ENCODE peak calls at places on chromosome 22, in ten cellular contexts. T, P, X, G, N, H, R, I, Y and C are unnamed samples.

GRCh38 chr22:26589367-26589844 is 526 bp downstream of the TPST2 start:
- DNase-seq in P (no peak), Y (no peak), N (no peak), T (peak; percentile 47), R (peak; percentile 25), X (no peak), H (no peak), I (no peak), G (no peak), C (no peak)

GRCh38 chr22:37483594-37484114 is 2.5 kb downstream of the MFNG start:
- DNase-seq in N (no peak), X (no peak), H (peak; percentile 69), R (no peak), P (no peak), G (no peak), Y (no peak), T (no peak), I (no peak), C (peak; percentile 10)

GRCh38 chr22:41780714-41781507 is 19.6 kb upstream of the CCDC134 start:
- DNase-seq in N (no peak), R (peak; percentile 58), I (no peak), X (no peak), P (peak; percentile 83), Y (peak; percentile 72), H (no peak), T (no peak), G (no peak), C (no peak)

GRCh38 chr22:40911772-40912171 is 39.4 kb upstream of the RBX1 start:
- DNase-seq in G (no peak), N (no peak), R (no peak), X (no peak), P (peak; percentile 8), T (no peak), Y (no peak), I (no peak), H (no peak), C (no peak)

GRCh38 chr22:49677495-49677889 is 150.2 kb downstream of the BRD1 start:
- DNase-seq in I (no peak), G (no peak), H (no peak), X (no peak), Y (no peak), T (no peak), R (no peak), N (no peak), P (no peak), C (no peak)

GRCh38 chr22:36946436-36947158 is 33.2 kb downstream of the CSF2RB start:
- DNase-seq in X (no peak), R (no peak), T (peak; percentile 15), H (no peak), P (peak; percentile 17), Y (no peak), N (no peak), G (no peak), I (no peak), C (no peak)

GRCh38 chr22:50627452-50627913 is 469 bp downstream of the ARSA start:
- DNase-seq in T (peak; percentile 43), R (no peak), X (no peak), I (no peak), Y (no peak), H (peak; percentile 29), N (no peak), P (no peak), G (no peak), C (no peak)

GRCh38 chr22:46047841-46048595 is 71.1 kb upstream of the WNT7B start:
- DNase-seq in R (no peak), H (no peak), G (no peak), P (no peak), T (no peak), Y (no peak), I (no peak), X (no peak), N (peak; percentile 32), C (no peak)

GRCh38 chr22:44182591-44183588 is 2.2 kb downstream of the PARVG start:
- DNase-seq in P (no peak), R (no peak), N (peak; percentile 45), I (no peak), H (no peak), T (no peak), G (no peak), Y (no peak), X (no peak), C (no peak)

GRCh38 chr22:20131593-20131855 is at the start of gene ZDHHC8:
- DNase-seq in G (no peak), P (no peak), X (no peak), I (no peak), N (peak; percentile 51), T (no peak), Y (no peak), R (peak; percentile 27), H (no peak), C (no peak)

GRCh38 chr22:50542416-50542927 is 3.2 kb upstream of the KLHDC7B start:
- DNase-seq in N (no peak), Y (no peak), R (no peak), P (no peak), T (no peak), H (peak; percentile 25), G (no peak), X (no peak), I (no peak), C (no peak)

GRCh38 chr22:45179276-45180049 is 15.7 kb downstream of the NUP50 start:
- DNase-seq in G (no peak), R (no peak), X (no peak), T (no peak), H (no peak), Y (no peak), P (no peak), N (no peak), I (no peak), C (no peak)

GRCh38 chr22:37098976-37099577 is 10.4 kb downstream of the TMPRSS6 start:
- DNase-seq in N (no peak), I (no peak), Y (no peak), G (no peak), T (no peak), H (no peak), P (no peak), R (no peak), X (no peak), C (no peak)

GRCh38 chr22:22400099-22400498 is 108.4 kb downstream of the ZNF280B start:
- DNase-seq in R (no peak), Y (no peak), P (no peak), H (no peak), G (no peak), T (no peak), X (no peak), I (no peak), N (no peak), C (no peak)

GRCh38 chr22:35102663-35103062 is 36.7 kb downstream of the ISX start:
- DNase-seq in N (no peak), P (peak; percentile 2), G (no peak), Y (no peak), T (peak; percentile 66), H (no peak), X (no peak), R (no peak), I (no peak), C (no peak)

GRCh38 chr22:25144522-25144921 is 55.1 kb upstream of the CRYBB3 start:
- DNase-seq in H (no peak), T (no peak), P (no peak), I (no peak), R (no peak), Y (no peak), X (no peak), N (no peak), G (no peak), C (no peak)